ENCODE peak calls at places on chromosomes 1 and 21, in ten cellular contexts. A is RWPE2, B is sigmoid colon, H is heart right ventricle, Q is HCT116, D is prostate gland, V is thoracic aorta, O is adrenal gland, Y is endodermal cell, W is tibial artery. T is an unnamed sample.
A peak's percentile ranks its signal among the peaks of the same experiment; 100 is the strongest.

GRCh38 chr1:220040028-220040596 is 6.2 kb downstream of the EPRS1 start:
- DNase-seq in D (no peak), W (no peak), O (no peak), B (no peak), Q (no peak), V (no peak), A (no peak), Y (no peak), H (no peak), T (no peak)

GRCh38 chr1:88684482-88685238 is 587 bp downstream of the PKN2 start:
- DNase-seq in Y (peak; percentile 89), H (peak; percentile 54), O (peak; percentile 47), V (peak; percentile 8), Q (peak; percentile 49), W (peak; percentile 27), D (peak; percentile 57), B (peak; percentile 76), A (peak; percentile 56), T (peak; percentile 37)

GRCh38 chr21:42513985-42514882 is 582 bp downstream of the SLC37A1 start:
- DNase-seq in Y (peak; percentile 85), V (no peak), A (no peak), D (no peak), H (peak; percentile 64), Q (no peak), B (peak; percentile 72), O (peak; percentile 68), W (peak; percentile 42), T (peak; percentile 41)

GRCh38 chr1:42886800-42887199 is 40.4 kb downstream of the ZNF691 start:
- DNase-seq in W (no peak), B (no peak), H (no peak), O (no peak), V (no peak), A (no peak), D (no peak), Y (no peak), Q (no peak), T (no peak)

GRCh38 chr21:44736291-44737004 is 25.1 kb upstream of the TSPEAR start:
- DNase-seq in W (no peak), A (no peak), D (peak; percentile 82), B (no peak), Q (no peak), V (no peak), Y (no peak), H (no peak), O (no peak), T (no peak)

GRCh38 chr1:48875736-48876135 is 99.0 kb upstream of the BEND5 start:
- DNase-seq in Q (no peak), Y (no peak), D (no peak), B (no peak), W (no peak), A (no peak), O (no peak), H (no peak), V (no peak), T (no peak)

GRCh38 chr1:119181236-119181635 is 40.8 kb upstream of the WARS2 start:
- DNase-seq in A (no peak), Q (no peak), O (no peak), W (no peak), B (no peak), Y (no peak), D (no peak), V (no peak), H (no peak), T (no peak)

GRCh38 chr1:107889524-107889923 is 75.5 kb downstream of the VAV3 start:
- DNase-seq in W (no peak), Q (no peak), B (no peak), A (no peak), Y (no peak), V (no peak), O (no peak), D (no peak), H (no peak), T (no peak)

GRCh38 chr1:200207711-200208126 is 180.2 kb downstream of the NR5A2 start:
- DNase-seq in Q (no peak), O (no peak), A (no peak), D (no peak), Y (no peak), H (no peak), B (no peak), V (no peak), W (no peak), T (no peak)

DNA sequence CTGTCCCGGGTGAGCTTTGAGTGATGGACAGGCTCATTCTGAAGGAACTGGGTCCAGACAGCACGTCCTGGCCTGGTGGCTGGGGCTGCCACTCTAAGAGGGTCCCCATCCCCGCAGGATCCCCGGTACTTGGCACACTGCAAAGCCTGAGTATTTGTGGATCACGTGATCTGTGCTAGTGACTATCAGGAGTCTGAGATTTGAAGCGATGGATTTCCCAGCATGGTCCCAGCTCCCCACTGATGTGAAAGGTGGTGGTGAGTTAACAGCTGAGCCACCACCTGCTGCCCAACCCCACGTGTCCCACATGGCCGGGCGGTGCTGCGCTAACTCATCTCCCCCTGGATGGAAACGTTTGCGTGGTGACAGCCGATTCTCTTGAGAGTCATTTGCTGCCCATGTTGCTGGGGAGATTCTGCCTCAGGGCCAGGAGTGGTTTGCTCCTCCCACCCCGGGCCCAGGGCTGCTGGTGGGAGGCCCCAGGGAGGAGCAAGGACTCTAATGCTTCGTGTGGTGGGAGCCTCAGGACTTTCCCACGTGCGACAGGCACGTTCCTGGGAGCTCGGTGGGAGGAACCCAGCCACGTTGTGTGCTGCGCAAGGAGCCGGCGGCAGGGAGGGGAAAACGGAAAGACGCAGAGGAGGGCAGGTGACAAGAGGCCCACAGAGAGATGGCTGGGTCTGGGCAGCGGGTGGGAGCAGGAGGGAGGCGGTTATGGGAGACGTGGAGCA is 15.1 kb downstream of the FAAP20 start:
- DNase-seq in W (no peak), H (no peak), Q (no peak), B (no peak), V (no peak), A (no peak), D (no peak), O (no peak), Y (peak; percentile 60), T (no peak)
- H3K27me3 ChIP-seq in W (no peaks in the 10 kb centered on the region), H (no peaks in the 10 kb centered on the region), Q (no peaks in the 10 kb centered on the region), B (no peaks in the 10 kb centered on the region), V (no peaks in the 10 kb centered on the region), A (no peaks in the 10 kb centered on the region), D (no peaks in the 10 kb centered on the region), O (no peaks in the 10 kb centered on the region), Y (no peaks in the 10 kb centered on the region), T (no peaks in the 10 kb centered on the region)

DNA sequence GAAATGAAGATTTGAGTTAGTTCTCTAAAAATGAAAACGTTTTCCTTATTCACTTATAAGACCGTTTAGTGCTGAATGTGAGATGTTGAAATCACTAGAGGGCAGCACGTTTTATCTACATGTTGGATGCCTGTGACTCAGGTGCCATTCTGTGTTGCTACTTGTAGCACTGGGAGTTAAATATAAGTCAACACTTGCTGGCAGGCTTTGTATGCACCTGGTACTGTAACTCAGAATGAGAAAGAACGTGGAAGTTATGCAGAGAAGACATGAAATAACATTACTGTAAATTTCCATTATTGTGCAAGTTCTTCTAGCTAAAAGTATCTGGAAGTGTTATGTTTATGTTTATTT is 45.9 kb downstream of the MIGA1 start:
- DNase-seq in A (peak; percentile 71), V (no peak), Q (peak; percentile 38), W (no peak), O (peak; percentile 64), B (no peak), D (peak; percentile 61), Y (peak; percentile 52), H (no peak), T (no peak)
- TF ChIP-seq CTCF in A (peak; percentile 71), V (no peak), Q (peak; percentile 40), W (no peak), O (peak; percentile 23), B (peak; percentile 23), D (peak; percentile 53), Y (peak; percentile 70), H (no peak), T (no peak)

GRCh38 chr1:161199506-161200119 is 759 bp upstream of the ADAMTS4 start:
- DNase-seq in B (no peak), H (no peak), Y (peak; percentile 45), V (no peak), D (no peak), O (no peak), A (no peak), Q (no peak), W (no peak), T (no peak)

GRCh38 chr1:161200992-161201827 is 957 bp upstream of the NDUFS2 start:
- DNase-seq in A (no peak), Q (no peak), V (no peak), H (peak; percentile 47), W (peak; percentile 76), D (peak; percentile 18), O (peak; percentile 72), Y (peak; percentile 63), B (peak; percentile 90), T (no peak)

GRCh38 chr1:161198877-161199431 is at the start of gene ADAMTS4:
- DNase-seq in A (no peak), H (peak; percentile 62), B (peak; percentile 89), V (no peak), D (no peak), Y (peak; percentile 83), W (peak; percentile 56), Q (no peak), O (peak; percentile 66), T (no peak)

GRCh38 chr1:161200421-161200991 is 1.7 kb upstream of the ADAMTS4 start:
- DNase-seq in O (no peak), H (no peak), D (no peak), Q (no peak), V (no peak), A (no peak), B (no peak), W (no peak), Y (peak; percentile 64), T (no peak)

GRCh38 chr1:161201828-161202712 is at the start of gene NDUFS2:
- DNase-seq in O (peak; percentile 99), W (peak; percentile 99), B (peak; percentile 100), A (peak; percentile 98), Y (peak; percentile 99), D (peak; percentile 99), Q (peak; percentile 99), V (peak; percentile 95), H (peak; percentile 95), T (peak; percentile 93)
- H3K27ac ChIP-seq in O (peak within 1 kb of the TSS; percentile 93), W (peak within 1 kb of the TSS; percentile 93), B (peak within 1 kb of the TSS; percentile 94), A (peak within 1 kb of the TSS; percentile 47), Y (peak within 1 kb of the TSS; percentile 88), D (peak within 1 kb of the TSS; percentile 97), Q (peak within 1 kb of the TSS; percentile 65), V (peak within 1 kb of the TSS; percentile 94), H (peak within 1 kb of the TSS; percentile 98), T (peak within 1 kb of the TSS; percentile 85)

GRCh38 chr1:94111879-94112278 is 9.1 kb downstream of the ABCA4 start:
- DNase-seq in D (no peak), A (no peak), Y (peak; percentile 43), B (no peak), H (no peak), O (no peak), W (no peak), V (no peak), Q (no peak), T (no peak)

GRCh38 chr1:94110946-94111740 is 9.8 kb downstream of the ABCA4 start:
- DNase-seq in B (no peak), A (no peak), D (no peak), Y (peak; percentile 38), O (no peak), W (no peak), Q (no peak), H (no peak), V (no peak), T (no peak)

GRCh38 chr1:94109478-94109877 is 11.5 kb downstream of the ABCA4 start:
- DNase-seq in O (no peak), B (no peak), W (no peak), Y (peak; percentile 16), H (no peak), V (no peak), A (no peak), D (no peak), Q (no peak), T (no peak)

GRCh38 chr1:94106716-94107115 is 14.2 kb downstream of the ABCA4 start:
- DNase-seq in H (no peak), Y (peak; percentile 40), O (no peak), B (no peak), Q (no peak), V (no peak), D (no peak), W (no peak), A (no peak), T (no peak)

GRCh38 chr1:94110021-94110761 is 10.8 kb downstream of the ABCA4 start:
- DNase-seq in W (no peak), H (no peak), O (no peak), B (no peak), Q (no peak), A (no peak), Y (peak; percentile 37), D (no peak), V (no peak), T (no peak)
- H3K27me3 ChIP-seq in W (no peaks in the 10 kb centered on the region), H (no peaks in the 10 kb centered on the region), O (peaks cover 8% of the 10 kb centered on the region), B (no peaks in the 10 kb centered on the region), Q (no peaks in the 10 kb centered on the region), A (no peaks in the 10 kb centered on the region), Y (no peaks in the 10 kb centered on the region), D (no peaks in the 10 kb centered on the region), V (no peaks in the 10 kb centered on the region), T (no peaks in the 10 kb centered on the region)